ENCODE peak calls at places on chromosomes 3 and 15, in six cellular contexts. P, U, C, Z, J and R are unnamed samples. For H3K4me1, the result is how much of the 10 kb centered on the place peaks cover.

GRCh38 chr15:28975766-28976179 is 90.0 kb downstream of the APBA2 start:
- DNase-seq in P (peak), U (no peak), C (peak), Z (no peak), J (peak), R (no peak)

GRCh38 chr3:64257096-64257755 is 32.0 kb upstream of the PRICKLE2 start:
- DNase-seq in P (no peak), U (peak), C (no peak), Z (no peak), J (no peak), R (no peak)

GRCh38 chr3:15633159-15633558 is 31.6 kb downstream of the BTD start:
- DNase-seq in P (no peak), U (no peak), C (no peak), Z (no peak), J (no peak), R (no peak)

GRCh38 chr3:51378075-51378474 is 7.0 kb upstream of the MANF start:
- DNase-seq in P (no peak), U (no peak), C (no peak), Z (no peak), J (no peak), R (no peak)

GRCh38 chr15:47439870-47440155 is 277.5 kb upstream of the SEMA6D start:
- DNase-seq in P (no peak), U (no peak), C (no peak), Z (no peak), J (no peak), R (no peak)

GRCh38 chr15:64825431-64826294 is at the start of gene PIF1:
- DNase-seq in P (peak), U (peak), C (peak), Z (peak), J (peak), R (peak)

GRCh38 chr15:85838655-85839054 is 43.9 kb upstream of the KLHL25 start:
- DNase-seq in P (no peak), U (no peak), C (peak), Z (no peak), J (no peak), R (no peak)

GRCh38 chr3:112375117-112375516 is 42.2 kb downstream of the CD200 start:
- DNase-seq in P (no peak), U (no peak), C (no peak), Z (no peak), J (no peak), R (no peak)

GRCh38 chr3:113084777-113085176 is 94.0 kb downstream of the GTPBP8 start:
- DNase-seq in P (no peak), U (peak), C (no peak), Z (no peak), J (no peak), R (peak)

GRCh38 chr3:94615275-94616065 is 552.6 kb downstream of the NSUN3 start:
- DNase-seq in P (no peak), U (no peak), C (no peak), Z (no peak), J (no peak), R (no peak)

GRCh38 chr3:161305095-161305991 is 66.0 kb downstream of the SPTSSB start:
- DNase-seq in P (no peak), U (no peak), C (no peak), Z (no peak), J (no peak), R (no peak)

GRCh38 chr3:192731233-192731632 is 3.9 kb upstream of the FGF12 start:
- DNase-seq in P (no peak), U (no peak), C (no peak), Z (no peak), J (no peak), R (no peak)

GRCh38 chr3:133295199-133295901 is 104.5 kb upstream of the BFSP2 start:
- DNase-seq in P (no peak), U (no peak), C (no peak), Z (no peak), J (peak), R (no peak)

GRCh38 chr3:12438318-12438717 is 46.0 kb upstream of the TSEN2 start:
- DNase-seq in P (no peak), U (no peak), C (no peak), Z (no peak), J (no peak), R (no peak)

GRCh38 chr3:184450542-184450941 is 70.7 kb downstream of the CHRD start:
- DNase-seq in P (no peak), U (no peak), C (no peak), Z (no peak), J (no peak), R (no peak)

GRCh38 chr3:195178124-195178910 is 92.6 kb downstream of the XXYLT1 start:
- DNase-seq in P (no peak), U (no peak), C (no peak), Z (no peak), J (no peak), R (peak)

GRCh38 chr3:197749601-197750395 is at the start of gene FYTTD1:
- DNase-seq in P (peak), U (peak), C (peak), Z (peak), J (peak), R (peak)

GRCh38 chr15:94847325-94847724 is 616.0 kb downstream of the MCTP2 start:
- DNase-seq in P (no peak), U (no peak), C (no peak), Z (no peak), J (no peak), R (no peak)

GRCh38 chr15:78540135-78540954 is at the start of gene PSMA4:
- DNase-seq in P (peak), U (peak), C (peak), Z (peak), J (peak), R (peak)

GRCh38 chr3:114758828-114759709 is 388.0 kb downstream of the ZBTB20 start:
- DNase-seq in P (no peak), U (no peak), C (no peak), Z (no peak), J (no peak), R (no peak)

GRCh38 chr15:43194775-43195174 is 9.6 kb downstream of the CCNDBP1 start:
- DNase-seq in P (no peak), U (no peak), C (no peak), Z (no peak), J (no peak), R (no peak)

GRCh38 chr3:69774029-69774428 is 34.8 kb downstream of the MITF start:
- DNase-seq in P (no peak), U (peak), C (no peak), Z (no peak), J (no peak), R (peak)

GRCh38 chr3:70247955-70248354 is 64.5 kb downstream of the MDFIC2 start:
- DNase-seq in P (no peak), U (no peak), C (no peak), Z (no peak), J (no peak), R (no peak)

GRCh38 chr3:53157974-53158580 is 2.9 kb upstream of the PRKCD start:
- DNase-seq in P (no peak), U (no peak), C (no peak), Z (no peak), J (no peak), R (no peak)

GRCh38 chr3:150449169-150449721 is 41.1 kb downstream of the TSC22D2 start:
- DNase-seq in P (no peak), U (no peak), C (no peak), Z (no peak), J (no peak), R (no peak)

GRCh38 chr3:34483290-34483887 is 685.0 kb downstream of the PDCD6IP start:
- DNase-seq in P (no peak), U (no peak), C (no peak), Z (no peak), J (no peak), R (no peak)

GRCh38 chr15:91472316-91472756 is 372.3 kb downstream of the SV2B start:
- DNase-seq in P (no peak), U (no peak), C (no peak), Z (no peak), J (no peak), R (no peak)

GRCh38 chr3:8503871-8504610 is 2.4 kb downstream of the LMCD1 start:
- DNase-seq in P (no peak), U (no peak), C (no peak), Z (no peak), J (peak), R (no peak)

GRCh38 chr3:125240496-125240895 is 27.9 kb upstream of the SLC12A8 start:
- DNase-seq in P (no peak), U (no peak), C (no peak), Z (no peak), J (peak), R (no peak)
- H3K27ac ChIP-seq in P (no peak), U (no peak), C (no peak), Z (no peak), J (no peak), R (no peak)

DNA sequence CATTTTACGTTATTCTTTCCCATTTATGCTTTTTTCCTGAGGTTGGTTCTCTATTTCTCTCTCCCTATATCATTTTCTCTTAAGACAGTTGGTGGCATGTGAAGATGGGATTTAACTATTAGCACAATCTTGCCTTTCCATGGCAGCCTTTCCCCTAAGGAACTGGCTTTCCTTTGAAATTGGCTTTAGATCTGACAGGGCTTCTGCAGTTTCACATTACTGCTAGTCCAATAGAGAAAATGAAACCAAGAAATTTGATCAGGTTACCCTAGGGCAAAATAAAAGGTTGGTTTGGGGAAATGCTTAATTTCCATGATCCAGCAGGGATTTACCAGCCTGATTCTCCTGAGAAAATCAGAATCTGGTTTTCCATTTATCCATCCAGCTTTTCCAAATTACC is 22.7 kb upstream of the CHL1 start:
- DNase-seq in P (no peak), U (no peak), C (no peak), Z (no peak), J (no peak), R (no peak)
- H3K4me1 ChIP-seq in P (under half), U (under half), C (under half), Z (under half), J (under half), R (under half)

GRCh38 chr3:178915365-178915764 is 156.2 kb downstream of the ZMAT3 start:
- DNase-seq in P (no peak), U (no peak), C (no peak), Z (no peak), J (peak), R (no peak)
- H3K27ac ChIP-seq in P (no peak), U (no peak), C (no peak), Z (no peak), J (no peak), R (no peak)

GRCh38 chr15:74628199-74628598 is 12.6 kb downstream of the CLK3 start:
- DNase-seq in P (no peak), U (no peak), C (no peak), Z (no peak), J (no peak), R (no peak)
- H3K4me1 ChIP-seq in P (under half), U (under half), C (under half), Z (under half), J (under half), R (under half)

GRCh38 chr3:81716870-81717509 is 44.5 kb downstream of the GBE1 start:
- DNase-seq in P (peak), U (no peak), C (no peak), Z (no peak), J (peak), R (peak)
- H3K27ac ChIP-seq in P (peak), U (peak), C (no peak), Z (no peak), J (no peak), R (no peak)

GRCh38 chr3:134373278-134373941 is 837 bp downstream of the AMOTL2 start:
- DNase-seq in P (peak), U (peak), C (peak), Z (no peak), J (peak), R (peak)
- H3K4me1 ChIP-seq in P (under half), U (half or more), C (under half), Z (under half), J (under half), R (half or more)

GRCh38 chr3:13637311-13637891 is 88.5 kb downstream of the FBLN2 start:
- DNase-seq in P (no peak), U (no peak), C (no peak), Z (no peak), J (no peak), R (no peak)
- H3K27ac ChIP-seq in P (no peak), U (no peak), C (no peak), Z (no peak), J (no peak), R (no peak)

GRCh38 chr3:14179114-14179465 is 473 bp downstream of the LSM3 start:
- DNase-seq in P (no peak), U (no peak), C (no peak), Z (no peak), J (no peak), R (no peak)
- H3K4me1 ChIP-seq in P (under half), U (under half), C (under half), Z (under half), J (under half), R (under half)

GRCh38 chr15:89307791-89308190 is 26.8 kb downstream of the POLG start:
- DNase-seq in P (no peak), U (no peak), C (no peak), Z (no peak), J (no peak), R (no peak)

GRCh38 chr15:89303986-89304385 is 30.6 kb downstream of the POLG start:
- DNase-seq in P (no peak), U (no peak), C (no peak), Z (no peak), J (no peak), R (no peak)

GRCh38 chr15:89305395-89305794 is 29.2 kb downstream of the POLG start:
- DNase-seq in P (no peak), U (no peak), C (no peak), Z (no peak), J (no peak), R (no peak)

GRCh38 chr15:89301304-89302089 is 33.1 kb downstream of the POLG start:
- DNase-seq in P (no peak), U (no peak), C (no peak), Z (no peak), J (no peak), R (no peak)

GRCh38 chr15:89307046-89307587 is 27.5 kb downstream of the POLG start:
- DNase-seq in P (no peak), U (no peak), C (no peak), Z (no peak), J (no peak), R (no peak)
- H3K27ac ChIP-seq in P (no peak), U (no peak), C (no peak), Z (no peak), J (no peak), R (no peak)

GRCh38 chr3:105793040-105793439 is 75.8 kb downstream of the CBLB start:
- DNase-seq in P (no peak), U (no peak), C (no peak), Z (no peak), J (peak), R (no peak)

GRCh38 chr3:105791919-105792786 is 76.7 kb downstream of the CBLB start:
- DNase-seq in P (no peak), U (peak), C (peak), Z (peak), J (no peak), R (peak)

GRCh38 chr3:105790534-105790933 is 78.3 kb downstream of the CBLB start:
- DNase-seq in P (no peak), U (no peak), C (no peak), Z (no peak), J (peak), R (no peak)

GRCh38 chr3:105788548-105789036 is 80.2 kb downstream of the CBLB start:
- DNase-seq in P (no peak), U (no peak), C (no peak), Z (no peak), J (no peak), R (no peak)

GRCh38 chr3:105791134-105791533 is 77.7 kb downstream of the CBLB start:
- DNase-seq in P (no peak), U (no peak), C (no peak), Z (no peak), J (no peak), R (no peak)
- H3K4me1 ChIP-seq in P (under half), U (under half), C (under half), Z (under half), J (under half), R (half or more)